ENCODE peak calls at places on chromosomes 11 and 22, in five cellular contexts. One of them, this sample, is unnamed.
A peak's percentile ranks its signal among the peaks of the same experiment; 100 is the strongest.

GRCh38 chr22:36852056-36852973 is 8.5 kb upstream of the NCF4 start:
- DNase-seq in right lobe of liver: no peak
- DNase-seq in A673: no peak
- DNase-seq in lower lobe of right lung: no peak
- DNase-seq in Peyer's patch: no peak
- DNase-seq in this sample: no peak

GRCh38 chr11:14386895-14387480 is 28.0 kb upstream of the RRAS2 start:
- DNase-seq in right lobe of liver: no peak
- DNase-seq in A673: peak; percentile 12
- DNase-seq in lower lobe of right lung: no peak
- DNase-seq in Peyer's patch: no peak
- DNase-seq in this sample: no peak

GRCh38 chr11:47967577-47968230 is 12.7 kb upstream of the PTPRJ start:
- DNase-seq in right lobe of liver: no peak
- DNase-seq in A673: no peak
- DNase-seq in lower lobe of right lung: peak; percentile 1
- DNase-seq in Peyer's patch: no peak
- DNase-seq in this sample: no peak

GRCh38 chr11:26778000-26778757 is 56.3 kb upstream of the SLC5A12 start:
- DNase-seq in right lobe of liver: no peak
- DNase-seq in A673: peak; percentile 52
- DNase-seq in lower lobe of right lung: no peak
- DNase-seq in Peyer's patch: no peak
- DNase-seq in this sample: no peak

GRCh38 chr11:17012179-17012578 is 2.0 kb downstream of the PLEKHA7 start:
- DNase-seq in right lobe of liver: no peak
- DNase-seq in A673: no peak
- DNase-seq in lower lobe of right lung: no peak
- DNase-seq in Peyer's patch: no peak
- DNase-seq in this sample: no peak

GRCh38 chr11:65553301-65554001 is 4.7 kb downstream of the LTBP3 start:
- DNase-seq in right lobe of liver: no peak
- DNase-seq in A673: peak; percentile 73
- DNase-seq in lower lobe of right lung: no peak
- DNase-seq in Peyer's patch: peak; percentile 84
- DNase-seq in this sample: no peak

GRCh38 chr22:25488244-25489020 is 76.0 kb upstream of the GRK3 start:
- DNase-seq in right lobe of liver: peak; percentile 79
- DNase-seq in A673: peak; percentile 25
- DNase-seq in lower lobe of right lung: peak; percentile 59
- DNase-seq in Peyer's patch: peak; percentile 68
- DNase-seq in this sample: no peak

GRCh38 chr11:134888821-134889220 is 476.8 kb upstream of the B3GAT1 start:
- DNase-seq in right lobe of liver: no peak
- DNase-seq in A673: no peak
- DNase-seq in lower lobe of right lung: no peak
- DNase-seq in Peyer's patch: no peak
- DNase-seq in this sample: no peak

GRCh38 chr11:127042445-127042844 is 41.9 kb upstream of the KIRREL3 start:
- DNase-seq in right lobe of liver: no peak
- DNase-seq in A673: no peak
- DNase-seq in lower lobe of right lung: no peak
- DNase-seq in Peyer's patch: no peak
- DNase-seq in this sample: no peak

GRCh38 chr11:57426754-57427691 is at the start of gene SLC43A3:
- DNase-seq in right lobe of liver: peak; percentile 87
- DNase-seq in A673: peak; percentile 78
- DNase-seq in lower lobe of right lung: peak; percentile 80
- DNase-seq in Peyer's patch: peak; percentile 84
- DNase-seq in this sample: peak; percentile 63

GRCh38 chr22:29470159-29470855 is 9.7 kb upstream of the NEFH start:
- DNase-seq in right lobe of liver: no peak
- DNase-seq in A673: peak; percentile 65
- DNase-seq in lower lobe of right lung: peak; percentile 76
- DNase-seq in Peyer's patch: peak; percentile 83
- DNase-seq in this sample: peak; percentile 45

GRCh38 chr11:69726019-69726418 is 22.2 kb upstream of the FGF19 start:
- DNase-seq in right lobe of liver: no peak
- DNase-seq in A673: no peak
- DNase-seq in lower lobe of right lung: no peak
- DNase-seq in Peyer's patch: no peak
- DNase-seq in this sample: no peak

GRCh38 chr22:17831527-17832251 is 57.4 kb upstream of the BID start:
- DNase-seq in right lobe of liver: no peak
- DNase-seq in A673: no peak
- DNase-seq in lower lobe of right lung: no peak
- DNase-seq in Peyer's patch: no peak
- DNase-seq in this sample: no peak

GRCh38 chr22:17830041-17830961 is 56.0 kb upstream of the BID start:
- DNase-seq in right lobe of liver: peak; percentile 85
- DNase-seq in A673: peak; percentile 86
- DNase-seq in lower lobe of right lung: peak; percentile 83
- DNase-seq in Peyer's patch: peak; percentile 94
- DNase-seq in this sample: peak; percentile 91

GRCh38 chr22:17835256-17835655 is 61.0 kb upstream of the BID start:
- DNase-seq in right lobe of liver: no peak
- DNase-seq in A673: no peak
- DNase-seq in lower lobe of right lung: no peak
- DNase-seq in Peyer's patch: no peak
- DNase-seq in this sample: no peak

GRCh38 chr22:17829691-17830040 is 55.4 kb upstream of the BID start:
- DNase-seq in right lobe of liver: no peak
- DNase-seq in A673: no peak
- DNase-seq in lower lobe of right lung: no peak
- DNase-seq in Peyer's patch: no peak
- DNase-seq in this sample: no peak

GRCh38 chr22:17832665-17833064 is 58.4 kb upstream of the BID start:
- DNase-seq in right lobe of liver: peak; percentile 72
- DNase-seq in A673: no peak
- DNase-seq in lower lobe of right lung: no peak
- DNase-seq in Peyer's patch: peak; percentile 76
- DNase-seq in this sample: no peak
- H3K4me1 ChIP-seq in right lobe of liver: no peaks in the 10 kb centered on the region
- H3K4me1 ChIP-seq in A673: no peaks in the 10 kb centered on the region
- H3K4me1 ChIP-seq in lower lobe of right lung: peaks cover 9% of the 10 kb centered on the region
- H3K4me1 ChIP-seq in Peyer's patch: peaks cover 4% of the 10 kb centered on the region
- H3K4me1 ChIP-seq in this sample: peaks cover 5% of the 10 kb centered on the region

GRCh38 chr11:64034411-64034811 is 1.3 kb upstream of the FLRT1 start:
- DNase-seq in right lobe of liver: no peak
- DNase-seq in A673: no peak
- DNase-seq in lower lobe of right lung: no peak
- DNase-seq in Peyer's patch: no peak
- DNase-seq in this sample: no peak
- TF ChIP-seq CTCF in right lobe of liver: no peak
- TF ChIP-seq CTCF in A673: no peak
- TF ChIP-seq CTCF in lower lobe of right lung: no peak
- TF ChIP-seq CTCF in Peyer's patch: no peak
- TF ChIP-seq CTCF in this sample: no peak

DNA sequence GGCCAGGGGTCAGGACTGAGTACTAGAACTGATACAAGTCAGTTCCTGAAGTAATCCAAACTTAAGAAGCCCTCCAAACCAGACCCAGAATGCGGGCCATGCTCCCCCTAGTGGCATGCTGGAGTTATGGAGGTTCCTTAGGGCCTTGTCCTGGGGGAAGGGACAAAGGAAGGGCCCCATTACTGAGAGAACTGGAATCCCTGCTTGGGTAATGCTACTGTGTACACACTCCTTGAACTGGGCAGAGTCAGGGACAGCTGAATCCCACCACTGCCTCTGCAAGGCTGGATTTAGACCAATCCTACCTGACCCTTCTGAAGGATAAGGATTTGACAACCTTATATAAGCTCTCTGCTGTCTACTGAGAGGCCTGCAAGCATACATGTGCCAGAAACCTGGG is 97.3 kb upstream of the AKIP1 start:
- DNase-seq in right lobe of liver: peak; percentile 66
- DNase-seq in A673: peak; percentile 91
- DNase-seq in lower lobe of right lung: peak; percentile 77
- DNase-seq in Peyer's patch: peak; percentile 78
- DNase-seq in this sample: no peak
- H3K4me1 ChIP-seq in right lobe of liver: no peaks in the 10 kb centered on the region
- H3K4me1 ChIP-seq in A673: peaks cover 44% of the 10 kb centered on the region
- H3K4me1 ChIP-seq in lower lobe of right lung: peaks cover 54% of the 10 kb centered on the region
- H3K4me1 ChIP-seq in Peyer's patch: peaks cover 5% of the 10 kb centered on the region
- H3K4me1 ChIP-seq in this sample: no peaks in the 10 kb centered on the region

GRCh38 chr11:101914737-101915426 is at the start of gene CEP126:
- DNase-seq in right lobe of liver: peak; percentile 93
- DNase-seq in A673: peak; percentile 97
- DNase-seq in lower lobe of right lung: peak; percentile 93
- DNase-seq in Peyer's patch: peak; percentile 97
- DNase-seq in this sample: peak; percentile 88
- TF ChIP-seq CTCF in right lobe of liver: peak; percentile 35
- TF ChIP-seq CTCF in A673: peak; percentile 56
- TF ChIP-seq CTCF in lower lobe of right lung: peak; percentile 43
- TF ChIP-seq CTCF in Peyer's patch: peak; percentile 56
- TF ChIP-seq CTCF in this sample: peak; percentile 32

GRCh38 chr22:45511847-45512261 is 9.2 kb downstream of the FBLN1 start:
- DNase-seq in right lobe of liver: no peak
- DNase-seq in A673: no peak
- DNase-seq in lower lobe of right lung: no peak
- DNase-seq in Peyer's patch: peak; percentile 72
- DNase-seq in this sample: peak; percentile 63
- H3K4me1 ChIP-seq in right lobe of liver: no peaks in the 10 kb centered on the region
- H3K4me1 ChIP-seq in A673: peaks cover 14% of the 10 kb centered on the region
- H3K4me1 ChIP-seq in lower lobe of right lung: peaks cover 11% of the 10 kb centered on the region
- H3K4me1 ChIP-seq in Peyer's patch: no peaks in the 10 kb centered on the region
- H3K4me1 ChIP-seq in this sample: peaks cover 6% of the 10 kb centered on the region

DNA sequence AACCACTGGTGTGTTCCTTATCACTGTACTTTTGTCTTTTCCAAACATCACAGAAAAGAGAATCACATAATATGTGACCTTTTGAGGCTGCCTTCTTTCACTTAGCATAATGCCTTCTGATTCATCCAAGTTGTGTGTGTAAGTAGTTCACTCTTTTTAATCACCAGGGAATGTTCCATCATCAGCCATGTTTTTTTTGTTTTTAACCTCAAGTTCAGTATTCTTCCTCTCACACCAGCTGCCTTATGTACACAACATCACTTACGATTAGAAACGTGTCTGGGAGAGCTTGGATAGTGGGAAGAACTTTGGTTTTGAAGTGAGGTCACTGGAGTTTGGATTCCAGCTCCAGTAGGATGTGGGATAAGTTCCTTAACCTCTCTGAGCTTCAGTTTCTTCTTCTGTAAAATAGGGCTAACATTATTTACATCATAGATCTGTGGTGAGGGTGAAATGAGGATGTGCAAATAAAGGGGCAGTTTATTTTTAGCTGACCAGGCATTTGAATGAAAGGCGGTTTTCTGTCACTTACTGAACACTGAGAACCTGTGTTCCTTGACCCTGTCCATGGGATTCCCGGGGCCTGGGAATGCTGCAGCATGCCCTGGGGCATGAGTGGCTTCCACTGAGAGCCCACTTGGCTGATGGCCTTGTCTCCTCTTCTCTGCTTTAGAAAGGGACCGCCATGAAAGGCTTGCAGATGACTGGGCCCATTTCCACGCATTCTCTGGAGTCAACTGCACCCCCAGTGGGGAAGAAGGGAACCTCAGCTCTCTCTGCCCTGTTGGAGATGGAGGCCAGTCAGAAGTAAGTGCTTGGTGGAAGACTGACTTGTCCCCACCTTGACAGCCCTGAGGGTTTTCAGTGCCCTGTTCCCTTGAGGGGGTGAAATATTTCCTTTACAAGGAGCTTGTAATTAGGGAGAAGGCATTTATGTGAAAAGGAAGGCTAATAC is 92.6 kb downstream of the DEPDC5 start:
- DNase-seq in right lobe of liver: no peak
- DNase-seq in A673: no peak
- DNase-seq in lower lobe of right lung: no peak
- DNase-seq in Peyer's patch: no peak
- DNase-seq in this sample: no peak
- TF ChIP-seq CTCF in right lobe of liver: peak; percentile 23
- TF ChIP-seq CTCF in A673: peak; percentile 43
- TF ChIP-seq CTCF in lower lobe of right lung: peak; percentile 21
- TF ChIP-seq CTCF in Peyer's patch: peak; percentile 25
- TF ChIP-seq CTCF in this sample: no peak

DNA sequence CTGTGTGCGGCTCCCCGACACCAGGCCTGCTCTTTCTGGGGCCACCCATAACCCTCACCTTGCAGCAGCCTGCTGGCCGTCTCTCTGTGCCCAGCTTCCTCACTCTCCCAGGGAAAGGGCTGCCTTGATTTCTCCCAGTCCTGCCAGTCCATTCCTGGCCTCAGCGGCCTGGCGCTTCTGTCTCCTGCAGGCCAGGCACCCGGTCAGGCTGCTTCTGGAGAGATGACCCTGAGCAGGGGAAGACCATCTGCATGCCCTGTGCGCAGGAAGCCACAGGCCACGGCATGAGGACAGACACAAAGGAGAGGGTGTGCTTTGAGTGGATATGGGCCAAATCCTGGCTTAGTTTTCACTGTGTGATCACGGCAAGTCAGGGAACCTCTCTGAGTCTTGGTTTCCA is 86.2 kb downstream of the TSPAN18 start:
- DNase-seq in right lobe of liver: no peak
- DNase-seq in A673: no peak
- DNase-seq in lower lobe of right lung: no peak
- DNase-seq in Peyer's patch: no peak
- DNase-seq in this sample: no peak
- H3K4me1 ChIP-seq in right lobe of liver: no peaks in the 10 kb centered on the region
- H3K4me1 ChIP-seq in A673: no peaks in the 10 kb centered on the region
- H3K4me1 ChIP-seq in lower lobe of right lung: peaks cover 31% of the 10 kb centered on the region
- H3K4me1 ChIP-seq in Peyer's patch: no peaks in the 10 kb centered on the region
- H3K4me1 ChIP-seq in this sample: no peaks in the 10 kb centered on the region

This sample was measured in breast epithelium.